ENCODE peak calls at places on chromosomes 2 and 18, in six cellular contexts. T, J, B, S, O and L are unnamed samples.

GRCh38 chr2:26685312-26685711 is 7.2 kb upstream of the KCNK3 start:
- DNase-seq in T (no peak), J (no peak), B (no peak), S (no peak), O (no peak), L (no peak)

GRCh38 chr2:17122887-17123501 is 395.2 kb downstream of the RAD51AP2 start:
- DNase-seq in T (no peak), J (no peak), B (no peak), S (no peak), O (no peak), L (no peak)

GRCh38 chr18:2171840-2172625 is 399.3 kb downstream of the METTL4 start:
- DNase-seq in T (no peak), J (no peak), B (no peak), S (no peak), O (no peak), L (no peak)

GRCh38 chr2:142131016-142131714 is at the start of gene LRP1B:
- DNase-seq in T (no peak), J (peak; percentile 35), B (no peak), S (peak; percentile 16), O (no peak), L (peak; percentile 37)

GRCh38 chr18:46374850-46375249 is 270.7 kb downstream of the HAUS1 start:
- DNase-seq in T (no peak), J (peak; percentile 4), B (no peak), S (peak; percentile 24), O (no peak), L (no peak)

GRCh38 chr2:232761301-232761907 is 15.0 kb downstream of the KCNJ13 start:
- DNase-seq in T (peak; percentile 20), J (peak; percentile 39), B (no peak), S (peak; percentile 60), O (no peak), L (peak; percentile 57)

GRCh38 chr2:219687266-219687665 is 59.8 kb downstream of the SLC4A3 start:
- DNase-seq in T (no peak), J (peak; percentile 24), B (no peak), S (no peak), O (no peak), L (peak; percentile 72)

GRCh38 chr2:129367118-129367517 is 612.3 kb upstream of the RAB6C start:
- DNase-seq in T (no peak), J (no peak), B (no peak), S (no peak), O (no peak), L (no peak)

GRCh38 chr18:49639643-49640361 is 77.9 kb downstream of the LIPG start:
- DNase-seq in T (no peak), J (no peak), B (no peak), S (peak; percentile 23), O (no peak), L (no peak)

GRCh38 chr2:111031546-111032484 is 88.9 kb upstream of the BCL2L11 start:
- DNase-seq in T (no peak), J (no peak), B (no peak), S (no peak), O (no peak), L (no peak)

GRCh38 chr2:69693472-69694450 is 48.2 kb upstream of the ANXA4 start:
- DNase-seq in T (peak; percentile 41), J (no peak), B (no peak), S (no peak), O (no peak), L (no peak)

GRCh38 chr2:65856928-65857327 is 424.5 kb upstream of the SPRED2 start:
- DNase-seq in T (no peak), J (peak; percentile 19), B (no peak), S (no peak), O (no peak), L (no peak)

GRCh38 chr18:43620936-43621335 is 343.6 kb upstream of the SYT4 start:
- DNase-seq in T (no peak), J (peak; percentile 20), B (no peak), S (peak; percentile 42), O (no peak), L (peak; percentile 19)

GRCh38 chr2:69559696-69560482 is 83.7 kb downstream of the AAK1 start:
- DNase-seq in T (no peak), J (peak; percentile 51), B (no peak), S (peak; percentile 71), O (peak; percentile 57), L (peak; percentile 76)

GRCh38 chr2:9114457-9114856 is 92.2 kb upstream of the ASAP2 start:
- DNase-seq in T (no peak), J (peak; percentile 32), B (no peak), S (peak; percentile 55), O (no peak), L (no peak)

GRCh38 chr2:120315367-120316033 is 30.4 kb upstream of the INHBB start:
- DNase-seq in T (no peak), J (no peak), B (no peak), S (no peak), O (no peak), L (no peak)

GRCh38 chr2:86035883-86036789 is 69.5 kb downstream of the POLR1A start:
- DNase-seq in T (peak; percentile 72), J (peak; percentile 20), B (peak; percentile 76), S (peak; percentile 58), O (peak; percentile 90), L (peak; percentile 93)

GRCh38 chr2:55112229-55113016 is 62.2 kb upstream of the RTN4 start:
- DNase-seq in T (no peak), J (no peak), B (no peak), S (no peak), O (peak; percentile 57), L (peak; percentile 76)

GRCh38 chr18:23244431-23244830 is 109.1 kb downstream of the CABLES1 start:
- DNase-seq in T (no peak), J (no peak), B (no peak), S (no peak), O (no peak), L (peak; percentile 60)

GRCh38 chr2:71749671-71750101 is 296.3 kb downstream of the DYSF start:
- DNase-seq in T (no peak), J (peak; percentile 62), B (no peak), S (peak; percentile 44), O (no peak), L (peak; percentile 31)

GRCh38 chr18:9673296-9674251 is 34.5 kb upstream of the RAB31 start:
- DNase-seq in T (no peak), J (peak; percentile 99), B (no peak), S (peak; percentile 98), O (peak; percentile 64), L (peak; percentile 82)

GRCh38 chr18:68874361-68874760 is 76.5 kb downstream of the CCDC102B start:
- DNase-seq in T (no peak), J (no peak), B (no peak), S (no peak), O (no peak), L (peak; percentile 46)

DNA sequence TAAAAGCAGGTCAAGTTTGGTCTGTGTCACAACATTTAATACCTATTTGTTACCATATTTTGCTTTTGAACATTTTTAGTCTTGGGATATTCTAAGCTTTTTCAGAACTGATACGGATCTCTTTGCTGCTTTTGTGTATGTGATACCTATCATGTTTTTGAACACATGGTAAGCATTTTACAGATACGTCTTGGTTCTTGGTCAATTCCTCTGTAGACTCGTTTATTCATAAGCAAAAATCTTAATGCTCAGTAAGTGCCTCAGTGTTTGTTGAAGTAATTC is 630 bp downstream of the ZNF397 start:
- DNase-seq in T (no peak), J (no peak), B (no peak), S (no peak), O (no peak), L (no peak)
- H3K4me3 ChIP-seq in T (peak overlapping the region; percentile 87), J (peak overlapping the region; percentile 90), B (peak overlapping the region; percentile 69), S (peak overlapping the region; percentile 78), O (peak overlapping the region; percentile 75), L (peak overlapping the region; percentile 83)

DNA sequence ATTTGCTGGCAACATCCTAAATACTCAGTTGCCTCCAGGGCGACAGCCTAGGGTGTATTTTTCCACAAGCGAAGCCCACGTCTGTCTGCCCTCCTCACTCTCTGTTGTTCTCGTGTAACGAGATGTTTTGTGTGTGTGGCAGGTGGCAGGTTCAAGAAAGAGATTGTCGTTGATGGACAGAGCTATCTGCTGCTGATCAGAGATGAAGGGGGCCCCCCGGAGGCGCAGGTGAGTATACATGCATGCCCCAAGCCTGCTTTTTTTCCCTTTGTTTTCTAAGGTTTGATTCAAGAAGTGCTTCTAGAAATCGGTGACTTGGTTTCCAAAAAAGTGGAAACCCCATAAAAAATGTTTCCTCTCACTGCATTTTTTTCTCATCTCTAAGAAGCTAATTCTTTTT is 247.0 kb downstream of the AGAP1 start:
- DNase-seq in T (no peak), J (no peak), B (no peak), S (peak; percentile 34), O (no peak), L (no peak)
- TF ChIP-seq CTCF in T (no peak), J (peak; percentile 43), B (peak; percentile 35), S (peak; percentile 32), O (no peak), L (peak; percentile 27)

DNA sequence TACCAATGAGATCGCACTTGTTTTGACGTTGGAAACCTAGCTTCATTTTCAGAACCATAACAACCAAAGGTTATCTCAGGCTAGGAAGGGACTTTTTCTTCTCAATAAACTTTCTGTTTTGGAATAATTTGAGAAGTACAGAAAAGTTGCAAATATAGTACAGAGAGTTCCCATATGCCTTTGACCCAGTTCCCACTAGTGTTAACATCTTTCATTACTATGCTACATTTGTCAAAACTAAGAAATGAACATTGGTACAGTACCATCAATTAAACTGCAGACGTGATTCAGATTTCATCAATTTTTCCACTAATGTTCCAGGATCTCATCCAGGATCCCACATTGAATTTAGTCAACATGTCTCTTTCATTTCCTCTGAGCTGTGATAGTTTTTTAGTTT is 111.6 kb downstream of the ATL2 start:
- DNase-seq in T (no peak), J (no peak), B (no peak), S (no peak), O (no peak), L (no peak)
- H3K4me3 ChIP-seq in T (no peak overlapping the region), J (no peak overlapping the region), B (no peak overlapping the region), S (no peak overlapping the region), O (no peak overlapping the region), L (no peak overlapping the region)

GRCh38 chr18:7805880-7806279 is 238.8 kb downstream of the PTPRM start:
- DNase-seq in T (no peak), J (no peak), B (no peak), S (no peak), O (no peak), L (no peak)
- TF ChIP-seq CTCF in T (no peak), J (no peak), B (no peak), S (no peak), O (no peak), L (no peak)

GRCh38 chr2:217309056-217309455 is 449.2 kb upstream of the TNP1 start:
- DNase-seq in T (no peak), J (no peak), B (no peak), S (no peak), O (no peak), L (no peak)
- H3K4me3 ChIP-seq in T (no peak overlapping the region), J (no peak overlapping the region), B (no peak overlapping the region), S (no peak overlapping the region), O (no peak overlapping the region), L (no peak overlapping the region)